ENCODE peak calls at places on chromosomes 6 and 20, in ten cellular contexts. Z is GM06990, M is adrenal gland, Q is PC-3, Y is left ventricle myocardium inferior, R is thoracic aorta, H is IMR-90, B is sigmoid colon, I is hepatocyte, P is kidney epithelial cell. W is an unnamed sample.

GRCh38 chr20:37680420-37680819 is 13.4 kb upstream of the CTNNBL1 start:
- DNase-seq in P (no peak), H (no peak), B (no peak), R (no peak), I (peak; percentile 26), Y (no peak), M (no peak), Q (peak; percentile 43), Z (no peak), W (no peak)

GRCh38 chr6:32288426-32288825 is 64.6 kb upstream of the NOTCH4 start:
- DNase-seq in Q (peak; percentile 21), I (no peak), H (no peak), M (no peak), P (no peak), R (no peak), B (no peak), Y (no peak), Z (no peak), W (no peak)

GRCh38 chr20:37773260-37773825 is 79.5 kb downstream of the CTNNBL1 start:
- DNase-seq in P (no peak), Y (no peak), H (no peak), I (no peak), Z (no peak), B (no peak), M (no peak), R (no peak), Q (no peak), W (no peak)

GRCh38 chr6:6806793-6807518 is 218.4 kb downstream of the LY86 start:
- DNase-seq in I (no peak), M (peak; percentile 63), H (no peak), R (no peak), Q (peak; percentile 81), B (peak; percentile 75), Y (peak; percentile 61), Z (no peak), P (no peak), W (no peak)

GRCh38 chr6:11525468-11526155 is 11.9 kb upstream of the TMEM170B start:
- DNase-seq in I (peak; percentile 20), R (no peak), Q (peak; percentile 19), H (peak; percentile 13), B (no peak), P (no peak), M (peak; percentile 68), Z (no peak), Y (no peak), W (peak; percentile 89)

GRCh38 chr6:32148722-32149576 is 2.8 kb downstream of the PRRT1 start:
- DNase-seq in Z (no peak), H (no peak), I (peak; percentile 72), B (no peak), M (peak; percentile 55), R (no peak), Q (no peak), Y (no peak), P (no peak), W (no peak)

GRCh38 chr6:128062882-128063603 is 162.2 kb upstream of the THEMIS start:
- DNase-seq in R (no peak), I (peak; percentile 29), B (no peak), Y (no peak), P (no peak), M (no peak), H (peak; percentile 31), Z (no peak), Q (peak; percentile 26), W (no peak)

GRCh38 chr6:11609324-11610071 is 71.9 kb downstream of the TMEM170B start:
- DNase-seq in B (no peak), P (no peak), Z (no peak), I (no peak), H (peak; percentile 85), Q (peak; percentile 82), M (peak; percentile 56), R (peak; percentile 52), Y (peak; percentile 25), W (peak; percentile 86)

GRCh38 chr6:151452750-151453427 is 963 bp upstream of the RMND1 start:
- DNase-seq in Z (no peak), P (no peak), I (peak; percentile 24), Y (peak; percentile 32), H (no peak), R (no peak), B (no peak), M (peak; percentile 35), Q (peak; percentile 55), W (no peak)

GRCh38 chr20:62704341-62704948 is 4.2 kb upstream of the NTSR1 start:
- DNase-seq in B (peak; percentile 96), Q (peak; percentile 99), R (peak; percentile 41), M (peak; percentile 97), Y (peak; percentile 87), P (peak; percentile 56), H (peak; percentile 95), Z (no peak), I (peak; percentile 87), W (peak; percentile 57)

GRCh38 chr6:169487579-169488205 is 214.1 kb downstream of the WDR27 start:
- DNase-seq in I (no peak), P (no peak), R (no peak), H (peak; percentile 13), M (no peak), Y (no peak), B (no peak), Q (peak; percentile 4), Z (no peak), W (no peak)

DNA sequence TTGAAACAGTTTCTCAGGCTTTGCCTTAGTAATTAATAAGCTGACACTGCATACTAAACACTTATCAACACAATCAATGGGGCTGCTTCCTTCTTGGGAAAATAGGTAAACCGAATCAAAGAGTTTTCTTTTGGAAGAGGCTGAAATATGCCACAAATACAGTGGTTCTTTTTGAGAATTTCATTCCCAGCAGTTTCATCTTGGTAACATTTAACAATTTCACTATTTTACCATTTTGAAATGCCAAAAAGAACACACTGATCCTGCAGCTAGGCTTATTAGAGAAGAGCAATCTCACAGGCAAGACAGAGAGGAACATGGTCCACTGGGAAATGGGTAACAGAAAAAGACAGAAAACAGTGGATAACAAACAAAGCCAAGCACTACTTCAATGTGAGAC is 2.6 kb downstream of the CNR1 start:
- DNase-seq in Y (no peak), B (no peak), R (no peak), Q (no peak), I (no peak), Z (no peak), M (no peak), H (no peak), P (no peak), W (no peak)
- TF ChIP-seq CTCF in Y (no peak), B (no peak), R (no peak), Q (no peak), I (no peak), Z (no peak), M (no peak), H (no peak), P (no peak), W (no peak)

GRCh38 chr6:15495375-15495901 is 167.4 kb downstream of the DTNBP1 start:
- DNase-seq in I (no peak), H (no peak), R (no peak), P (no peak), M (no peak), Z (no peak), Q (no peak), B (no peak), Y (peak; percentile 77), W (no peak)

GRCh38 chr6:15499125-15499524 is 163.7 kb downstream of the DTNBP1 start:
- DNase-seq in Z (no peak), R (no peak), Q (no peak), B (no peak), I (no peak), M (no peak), P (no peak), H (no peak), Y (no peak), W (no peak)

GRCh38 chr6:15498640-15499039 is 164.2 kb downstream of the DTNBP1 start:
- DNase-seq in B (no peak), P (no peak), Y (no peak), M (no peak), Z (no peak), I (no peak), R (no peak), H (no peak), Q (peak; percentile 91), W (no peak)

GRCh38 chr6:15493437-15494168 is 169.2 kb downstream of the DTNBP1 start:
- DNase-seq in Q (no peak), Z (no peak), P (no peak), M (no peak), B (no peak), H (peak; percentile 63), Y (no peak), R (no peak), I (no peak), W (peak; percentile 41)

GRCh38 chr6:15496345-15497131 is 166.3 kb downstream of the DTNBP1 start:
- DNase-seq in B (no peak), Q (no peak), R (no peak), I (no peak), Y (no peak), H (no peak), Z (no peak), M (no peak), P (no peak), W (no peak)
- H3K36me3 ChIP-seq in B (peaks cover 11% of the 10 kb centered on the region), Q (peaks cover 9% of the 10 kb centered on the region), R (peaks cover 10% of the 10 kb centered on the region), I (no peaks in the 10 kb centered on the region), Y (peaks cover 18% of the 10 kb centered on the region), H (peaks cover 37% of the 10 kb centered on the region), Z (peaks cover 13% of the 10 kb centered on the region), M (no peaks in the 10 kb centered on the region), P (no peaks in the 10 kb centered on the region), W (peaks cover 16% of the 10 kb centered on the region)

DNA sequence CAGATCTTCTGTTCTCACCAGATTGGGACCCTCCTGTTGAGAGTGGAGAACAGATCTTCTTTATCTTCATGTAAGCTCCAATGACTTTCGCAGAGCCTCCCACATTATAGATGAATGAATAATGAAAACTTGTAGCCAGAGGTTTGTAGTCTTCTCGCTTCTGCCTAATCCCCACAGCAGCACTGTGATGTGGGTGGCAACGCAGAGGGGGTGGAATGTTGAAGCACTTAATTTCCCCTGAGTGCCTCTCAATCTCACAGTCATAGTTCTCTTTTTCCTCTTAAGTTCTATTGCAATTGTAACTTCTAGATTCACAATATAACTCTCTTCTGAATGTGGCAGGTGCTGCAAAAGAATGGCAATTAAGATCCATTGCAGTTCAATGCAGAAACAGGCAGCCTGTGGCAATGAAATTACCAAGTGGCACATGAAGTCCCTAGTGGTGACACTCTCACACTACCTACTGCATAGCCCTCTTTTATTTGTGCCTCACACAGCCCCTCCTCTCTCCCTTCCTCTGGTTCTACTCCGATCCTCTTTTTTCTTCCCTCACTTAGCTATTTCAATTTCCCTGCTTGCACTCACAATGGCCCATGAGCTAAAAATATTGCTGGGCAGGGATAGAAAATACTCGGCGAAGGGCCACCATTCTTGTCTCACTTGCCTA is 281.9 kb downstream of the UBE3D start:
- DNase-seq in M (no peak), H (no peak), Z (no peak), B (no peak), Q (peak; percentile 27), I (no peak), P (no peak), Y (no peak), R (no peak), W (no peak)
- H3K4me3 ChIP-seq in M (no peak overlapping the region), H (no peak overlapping the region), Z (no peak overlapping the region), B (no peak overlapping the region), Q (no peak overlapping the region), I (no peak overlapping the region), P (no peak overlapping the region), Y (no peak overlapping the region), R (no peak overlapping the region), W (no peak overlapping the region)

DNA sequence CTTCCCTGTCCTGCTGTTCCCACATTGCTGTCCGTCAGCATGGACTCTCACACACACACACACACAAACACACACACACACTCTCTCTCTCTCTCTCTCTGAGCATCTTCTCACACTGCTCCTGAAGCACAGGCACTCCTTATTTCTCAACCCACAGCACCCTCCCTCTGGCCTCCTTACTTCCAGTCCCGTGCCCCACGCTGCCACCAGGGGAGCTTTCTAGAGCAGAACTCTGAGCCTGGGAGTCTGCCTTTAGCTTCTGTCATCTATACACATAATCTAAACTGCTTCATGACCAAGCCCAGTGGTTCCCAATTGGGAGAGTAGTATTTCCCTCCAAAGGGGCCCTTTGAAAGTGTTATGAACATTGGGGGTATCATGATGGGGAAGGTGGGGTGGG is 29.1 kb downstream of the HECA start:
- DNase-seq in Z (no peak), R (no peak), I (no peak), P (no peak), H (no peak), Q (no peak), B (no peak), Y (no peak), M (no peak), W (no peak)
- TF ChIP-seq CTCF in Z (no peak), R (no peak), I (no peak), P (no peak), H (no peak), Q (no peak), B (no peak), Y (no peak), M (no peak), W (no peak)

W was measured in BJ.